ENCODE peak calls at places on chromosome X, in six cellular contexts. V is body of pancreas, L is tibial artery, F is HCT116, Z is upper lobe of right lung, O is prostate gland. R is an unnamed sample. For H3K4me1, the result is how much of the 10 kb centered on the place peaks cover.

GRCh38 chrX:65677954-65678469 is 10.6 kb downstream of the MSN start:
- DNase-seq in L (peak), O (peak), V (no peak), F (peak), Z (no peak), R (peak)

GRCh38 chrX:16517206-16517605 is 132.8 kb upstream of the S100G start:
- DNase-seq in V (no peak), L (no peak), F (no peak), Z (no peak), O (no peak), R (no peak)

GRCh38 chrX:15349046-15349445 is 13.7 kb upstream of the PIGA start:
- DNase-seq in L (no peak), O (peak), V (peak), Z (no peak), F (peak), R (peak)

GRCh38 chrX:17082831-17083230 is 136.4 kb downstream of the REPS2 start:
- DNase-seq in V (peak), L (no peak), O (no peak), Z (no peak), F (peak), R (no peak)

GRCh38 chrX:28586891-28587635 is at the start of gene IL1RAPL1:
- DNase-seq in F (no peak), Z (no peak), V (peak), L (no peak), O (peak), R (no peak)

GRCh38 chrX:103376118-103376978 is at the start of gene BEX3:
- DNase-seq in F (no peak), V (peak), Z (peak), L (peak), O (peak), R (peak)

GRCh38 chrX:9885150-9885549 is 82.0 kb upstream of the CLDN34 start:
- DNase-seq in V (peak), Z (peak), F (peak), L (no peak), O (peak), R (no peak)

GRCh38 chrX:101617211-101618191 is at the start of gene ARMCX6:
- DNase-seq in V (peak), L (peak), O (peak), F (peak), Z (peak), R (peak)

GRCh38 chrX:41802958-41803357 is 79.0 kb downstream of the GPR82 start:
- DNase-seq in Z (no peak), F (no peak), V (no peak), L (no peak), O (no peak), R (no peak)

GRCh38 chrX:28552322-28552721 is 34.9 kb upstream of the IL1RAPL1 start:
- DNase-seq in O (no peak), Z (no peak), L (no peak), F (no peak), V (no peak), R (no peak)

GRCh38 chrX:47817421-47817820 is 19.3 kb upstream of the ZNF81 start:
- DNase-seq in L (no peak), F (no peak), O (no peak), V (no peak), Z (no peak), R (no peak)

GRCh38 chrX:14076639-14077038 is 46.9 kb upstream of the GEMIN8 start:
- DNase-seq in L (no peak), O (no peak), V (no peak), Z (no peak), F (no peak), R (no peak)

GRCh38 chrX:69318651-69319305 is 153.5 kb upstream of the PJA1 start:
- DNase-seq in O (no peak), F (no peak), L (no peak), V (no peak), Z (no peak), R (no peak)

GRCh38 chrX:100895365-100896075 is 21.4 kb upstream of the NOX1 start:
- DNase-seq in L (no peak), V (peak), Z (no peak), O (no peak), F (peak), R (no peak)

GRCh38 chrX:143304518-143304917 is 212.8 kb downstream of the SPANXN3 start:
- DNase-seq in Z (no peak), O (no peak), V (peak), F (no peak), L (no peak), R (no peak)

GRCh38 chrX:72272868-72273267 is 4.2 kb downstream of the RPS4X start:
- DNase-seq in F (no peak), L (no peak), Z (no peak), V (no peak), O (no peak), R (no peak)

GRCh38 chrX:64151911-64152310 is 53.6 kb downstream of the AMER1 start:
- DNase-seq in O (peak), V (no peak), L (no peak), F (no peak), Z (no peak), R (no peak)

GRCh38 chrX:110304371-110304770 is 13.5 kb downstream of the AMMECR1 start:
- DNase-seq in L (no peak), F (no peak), O (no peak), Z (no peak), V (no peak), R (no peak)

GRCh38 chrX:39895228-39896110 is 202.3 kb downstream of the BCOR start:
- DNase-seq in F (no peak), Z (no peak), L (no peak), V (no peak), O (no peak), R (no peak)

GRCh38 chrX:41276661-41277506 is 57.1 kb upstream of the DDX3X start:
- DNase-seq in V (no peak), L (peak), Z (no peak), F (no peak), O (no peak), R (no peak)

GRCh38 chrX:68829594-68830485 is 1.0 kb downstream of the EFNB1 start:
- DNase-seq in Z (no peak), V (peak), F (no peak), L (no peak), O (no peak), R (no peak)

GRCh38 chrX:68834371-68835103 is 5.7 kb downstream of the EFNB1 start:
- DNase-seq in L (no peak), F (no peak), O (no peak), Z (no peak), V (no peak), R (no peak)

GRCh38 chrX:156008915-156009314 is 11.4 kb downstream of the IL9R start:
- DNase-seq in V (no peak), O (no peak), Z (no peak), L (no peak), F (no peak), R (no peak)

GRCh38 chrX:140040397-140040796 is 75.1 kb upstream of the CXorf66 start:
- DNase-seq in L (no peak), V (no peak), F (no peak), O (no peak), Z (no peak), R (no peak)

GRCh38 chrX:129493643-129494042 is 29.6 kb downstream of the SMARCA1 start:
- DNase-seq in L (no peak), V (no peak), Z (no peak), F (no peak), O (no peak), R (no peak)

GRCh38 chrX:54819201-54819600 is 11.7 kb downstream of the MAGED2 start:
- DNase-seq in F (no peak), V (no peak), Z (no peak), L (no peak), O (no peak), R (no peak)

GRCh38 chrX:109709129-109709631 is 23.9 kb downstream of the ACSL4 start:
- DNase-seq in Z (no peak), L (no peak), V (no peak), F (peak), O (no peak), R (no peak)

GRCh38 chrX:146127617-146128016 is 310.0 kb downstream of the SLITRK2 start:
- DNase-seq in V (no peak), L (no peak), O (no peak), Z (no peak), F (no peak), R (no peak)

GRCh38 chrX:23338334-23338733 is 3.7 kb downstream of the PTCHD1 start:
- DNase-seq in Z (no peak), F (no peak), V (no peak), L (no peak), O (no peak), R (no peak)

GRCh38 chrX:49844622-49845021 is 15.5 kb downstream of the PAGE4 start:
- DNase-seq in Z (no peak), L (no peak), F (no peak), V (peak), O (no peak), R (no peak)

GRCh38 chrX:66046612-66047235 is 6.8 kb upstream of the VSIG4 start:
- DNase-seq in Z (no peak), L (no peak), O (no peak), V (peak), F (no peak), R (no peak)

GRCh38 chrX:72395252-72395651 is 89.5 kb upstream of the CITED1 start:
- DNase-seq in L (no peak), O (no peak), V (no peak), F (no peak), Z (no peak), R (no peak)

GRCh38 chrX:130413415-130413814 is 11.6 kb downstream of the RBMX2 start:
- DNase-seq in O (no peak), Z (no peak), L (no peak), F (no peak), V (peak), R (no peak)

GRCh38 chrX:155068165-155068564 is 2.8 kb downstream of the CMC4 start:
- DNase-seq in V (no peak), Z (no peak), O (no peak), F (no peak), L (no peak), R (no peak)

GRCh38 chrX:46588263-46588662 is 14.7 kb downstream of the CHST7 start:
- DNase-seq in F (no peak), V (peak), Z (no peak), L (peak), O (no peak), R (peak)

GRCh38 chrX:46130246-46130645 is 415.0 kb downstream of the ZNF674 start:
- DNase-seq in V (no peak), Z (no peak), O (no peak), F (no peak), L (no peak), R (no peak)

GRCh38 chrX:150842198-150842553 is 56.3 kb downstream of the CD99L2 start:
- DNase-seq in F (no peak), L (no peak), V (no peak), Z (no peak), O (no peak), R (no peak)

GRCh38 chrX:150846130-150846529 is 52.3 kb downstream of the CD99L2 start:
- DNase-seq in O (no peak), F (no peak), Z (no peak), V (no peak), L (no peak), R (no peak)

GRCh38 chrX:150844016-150844415 is 54.5 kb downstream of the CD99L2 start:
- DNase-seq in F (no peak), L (no peak), Z (no peak), V (no peak), O (no peak), R (no peak)

GRCh38 chrX:150847088-150847487 is 51.4 kb downstream of the CD99L2 start:
- DNase-seq in L (no peak), O (no peak), V (no peak), F (no peak), Z (no peak), R (no peak)

GRCh38 chrX:150845091-150845490 is 53.4 kb downstream of the CD99L2 start:
- DNase-seq in L (no peak), Z (no peak), V (no peak), O (no peak), F (no peak), R (no peak)
- H3K4me1 ChIP-seq in L (under half), Z (under half), V (under half), O (under half), F (under half), R (under half)

GRCh38 chrX:132714913-132715312 is 226.1 kb upstream of the MBNL3 start:
- DNase-seq in F (no peak), L (no peak), O (no peak), V (no peak), Z (no peak), R (no peak)

GRCh38 chrX:132718411-132718810 is 229.6 kb upstream of the MBNL3 start:
- DNase-seq in F (no peak), V (no peak), O (no peak), L (no peak), Z (no peak), R (no peak)

GRCh38 chrX:132710756-132711155 is 221.9 kb upstream of the MBNL3 start:
- DNase-seq in V (no peak), O (no peak), F (no peak), Z (no peak), L (no peak), R (no peak)

GRCh38 chrX:132716006-132716405 is 227.2 kb upstream of the MBNL3 start:
- DNase-seq in Z (no peak), L (no peak), F (no peak), O (no peak), V (no peak), R (no peak)
- TF ChIP-seq CTCF in Z (no peak), L (no peak), F (peak), O (no peak), V (no peak), R (no peak)

DNA sequence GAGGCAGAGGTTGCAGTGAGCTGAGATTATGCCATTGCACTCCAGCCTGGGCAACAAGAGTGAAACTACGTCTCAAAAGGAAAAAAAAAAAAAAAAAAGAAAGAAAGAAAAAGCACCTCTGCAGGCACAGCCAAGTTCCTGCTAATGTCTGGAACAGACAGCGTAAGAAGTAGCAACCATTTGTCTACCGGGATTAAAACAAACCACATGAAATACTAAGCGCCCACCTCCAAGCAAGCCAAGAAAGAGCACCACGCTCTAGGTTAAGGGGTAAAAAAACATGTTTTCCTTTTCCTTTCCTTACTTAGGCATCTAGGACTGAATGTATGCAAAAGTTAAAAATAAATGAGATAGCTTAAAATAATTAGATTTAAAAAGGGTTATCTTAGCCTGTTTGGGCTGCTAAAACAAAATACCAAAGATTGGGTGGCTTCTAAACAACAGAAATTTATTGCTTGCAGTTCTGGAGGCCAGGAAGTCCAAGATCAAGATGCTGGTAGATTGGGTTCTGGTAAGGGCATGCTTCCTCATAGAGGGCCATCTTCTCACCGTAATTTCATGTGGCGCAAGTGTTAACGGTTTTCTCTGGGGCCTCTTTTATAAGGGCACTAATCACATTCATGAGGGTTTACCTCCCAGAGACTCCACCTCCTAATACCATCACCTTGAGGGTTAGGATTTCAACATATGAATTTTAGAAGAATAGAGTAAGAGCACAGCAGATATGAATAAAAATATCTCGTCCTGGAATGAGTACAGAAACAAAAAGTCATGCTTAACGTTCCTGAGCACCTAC is 12.3 kb downstream of the GPC4 start:
- DNase-seq in L (no peak), F (no peak), O (no peak), Z (no peak), V (no peak), R (no peak)
- H3K4me1 ChIP-seq in L (under half), F (under half), O (under half), Z (under half), V (under half), R (under half)

GRCh38 chrX:20547649-20548051 is 280.9 kb upstream of the RPS6KA3 start:
- DNase-seq in Z (no peak), V (peak), O (peak), F (no peak), L (peak), R (peak)

GRCh38 chrX:20542072-20542471 is 275.4 kb upstream of the RPS6KA3 start:
- DNase-seq in V (no peak), F (no peak), Z (no peak), L (no peak), O (no peak), R (no peak)

GRCh38 chrX:20545538-20545937 is 278.8 kb upstream of the RPS6KA3 start:
- DNase-seq in V (no peak), O (no peak), F (no peak), L (no peak), Z (no peak), R (no peak)
- TF ChIP-seq CTCF in V (no peak), O (no peak), F (no peak), L (no peak), Z (no peak), R (no peak)

GRCh38 chrX:1576201-1577101 is 15.0 kb upstream of the AKAP17A start:
- DNase-seq in L (no peak), Z (peak), F (no peak), O (no peak), V (no peak), R (no peak)
- H3K4me1 ChIP-seq in L (under half), Z (under half), F (under half), O (under half), V (under half), R (under half)

GRCh38 chrX:71253253-71254091 is 468 bp downstream of the ZMYM3 start:
- DNase-seq in F (no peak), V (peak), L (no peak), Z (peak), O (peak), R (peak)
- TF ChIP-seq CTCF in F (peak), V (peak), L (peak), Z (peak), O (peak), R (peak)

DNA sequence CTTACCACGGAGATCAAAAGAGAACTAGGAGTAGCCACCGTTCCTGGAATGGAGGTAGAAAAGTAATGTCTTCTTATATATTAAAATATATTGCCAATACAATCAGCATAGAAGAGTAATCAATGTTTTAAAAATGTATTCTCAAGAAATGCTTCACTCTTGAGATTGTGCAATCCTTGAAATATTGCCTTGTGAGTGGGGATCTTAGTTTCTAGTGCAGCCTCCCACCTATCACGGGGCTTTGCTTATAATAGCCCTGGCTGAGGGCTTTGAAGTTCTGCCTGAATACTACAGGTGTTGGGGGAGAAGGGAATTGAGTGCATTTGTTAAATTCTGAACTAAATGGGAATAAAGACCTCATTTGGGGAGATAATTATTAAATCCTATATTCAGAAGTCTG is 55.5 kb downstream of the VGLL1 start:
- DNase-seq in O (no peak), V (no peak), F (no peak), L (no peak), Z (no peak), R (no peak)
- H3K4me1 ChIP-seq in O (under half), V (under half), F (under half), L (under half), Z (under half), R (under half)

GRCh38 chrX:75522565-75523411 is at the start of gene ZDHHC15:
- DNase-seq in Z (peak), L (peak), O (peak), F (no peak), V (peak), R (peak)
- TF ChIP-seq CTCF in Z (no peak), L (no peak), O (no peak), F (no peak), V (no peak), R (no peak)

R was measured in uterus.